ENCODE peak calls at places on chromosomes 13 and 19, in seven cellular contexts. G is endothelial cell of umbilical vein, O is BJ, N is ovary, K is WERI-Rb-1, A is dorsolateral prefrontal cortex, J is uterus. F is an unnamed sample.

GRCh38 chr19:18940791-18941627 is at the start of gene HOMER3:
- DNase-seq in G (peak), O (no peak), N (peak), K (peak), A (peak), J (peak), F (peak)

GRCh38 chr13:98033277-98034247 is 80.1 kb downstream of the IPO5 start:
- DNase-seq in G (peak), O (no peak), N (no peak), K (peak), A (peak), J (peak), F (no peak)

GRCh38 chr13:96089139-96089538 is 768 bp upstream of the HS6ST3 start:
- DNase-seq in G (no peak), O (no peak), N (no peak), K (no peak), A (no peak), J (no peak), F (no peak)

GRCh38 chr13:47256618-47257017 is 359.8 kb upstream of the HTR2A start:
- DNase-seq in G (no peak), O (peak), N (no peak), K (no peak), A (no peak), J (no peak), F (no peak)

GRCh38 chr13:28794370-28794769 is 25.8 kb upstream of the MTUS2 start:
- DNase-seq in G (no peak), O (no peak), N (no peak), K (no peak), A (no peak), J (no peak), F (no peak)

GRCh38 chr13:74040200-74040599 is 94.0 kb downstream of the KLF12 start:
- DNase-seq in G (peak), O (no peak), N (peak), K (peak), A (no peak), J (no peak), F (peak)

GRCh38 chr19:8316351-8317125 is 4.6 kb downstream of the NDUFA7 start:
- DNase-seq in G (no peak), O (no peak), N (no peak), K (no peak), A (no peak), J (no peak), F (no peak)

GRCh38 chr19:32166238-32166637 is 179.2 kb upstream of the ZNF507 start:
- DNase-seq in G (no peak), O (no peak), N (no peak), K (no peak), A (no peak), J (no peak), F (no peak)

GRCh38 chr19:17565611-17566010 is 10.2 kb downstream of the COLGALT1 start:
- DNase-seq in G (no peak), O (no peak), N (no peak), K (no peak), A (no peak), J (no peak), F (no peak)

GRCh38 chr13:52686381-52686780 is 33.7 kb downstream of the SUGT1 start:
- DNase-seq in G (no peak), O (no peak), N (no peak), K (no peak), A (no peak), J (no peak), F (no peak)
- TF ChIP-seq CTCF in G (no peak), O (no peak), N (no peak), K (no peak), A (no peak), J (no peak), F (no peak)

GRCh38 chr19:45200614-45201013 is 22.0 kb downstream of the BLOC1S3 start:
- DNase-seq in G (peak), O (no peak), N (no peak), K (peak), A (peak), J (no peak), F (no peak)
- TF ChIP-seq CTCF in G (peak), O (peak), N (no peak), K (peak), A (peak), J (no peak), F (no peak)

GRCh38 chr19:918481-919156 is 1.5 kb downstream of the KISS1R start:
- DNase-seq in G (no peak), O (no peak), N (no peak), K (no peak), A (no peak), J (no peak), F (no peak)

GRCh38 chr19:918152-918437 is 962 bp downstream of the KISS1R start:
- DNase-seq in G (no peak), O (no peak), N (no peak), K (no peak), A (no peak), J (no peak), F (no peak)

GRCh38 chr19:919157-920050 is 2.3 kb downstream of the KISS1R start:
- DNase-seq in G (no peak), O (no peak), N (no peak), K (no peak), A (no peak), J (no peak), F (no peak)

GRCh38 chr19:917323-918151 is at the start of gene KISS1R:
- DNase-seq in G (no peak), O (no peak), N (no peak), K (peak), A (no peak), J (no peak), F (peak)

GRCh38 chr19:920051-920857 is 3.1 kb downstream of the KISS1R start:
- DNase-seq in G (no peak), O (no peak), N (peak), K (peak), A (no peak), J (no peak), F (no peak)
- TF ChIP-seq CTCF in G (no peak), O (no peak), N (no peak), K (no peak), A (no peak), J (no peak), F (no peak)

DNA sequence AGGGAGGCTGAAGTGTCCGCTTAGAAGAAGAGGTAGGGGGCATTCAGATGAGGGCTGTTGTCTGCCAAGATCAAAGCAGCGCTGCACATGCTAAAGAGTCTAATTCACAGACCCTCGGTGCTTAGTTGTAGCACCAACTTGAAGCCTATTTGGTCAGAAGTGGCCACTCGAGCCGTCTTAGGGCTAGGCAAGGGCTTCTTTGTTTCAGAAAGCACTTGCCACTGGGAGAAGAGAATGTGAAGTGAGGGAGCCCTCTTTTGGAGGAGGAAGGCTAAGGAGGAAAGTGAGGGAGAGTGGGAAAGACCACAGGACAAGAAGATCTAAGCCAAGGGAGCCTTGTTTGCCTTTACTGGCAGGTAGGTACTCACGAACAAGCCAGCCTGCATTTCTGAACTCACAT is 313.4 kb upstream of the TMTC4 start:
- DNase-seq in G (peak), O (no peak), N (no peak), K (peak), A (peak), J (no peak), F (no peak)
- TF ChIP-seq CTCF in G (no peak), O (peak), N (no peak), K (peak), A (peak), J (no peak), F (no peak)

GRCh38 chr13:33373624-33374023 is 88.1 kb upstream of the STARD13 start:
- DNase-seq in G (no peak), O (no peak), N (no peak), K (no peak), A (no peak), J (no peak), F (no peak)
- TF ChIP-seq CTCF in G (no peak), O (peak), N (no peak), K (no peak), A (no peak), J (no peak), F (no peak)